ENCODE peak calls at places on chromosome 7, in seven cellular contexts. E is GM12891, N is hypothalamus, F is left ventricle myocardium inferior, H is hepatocyte, X is iPS DF 6.9, Z is IMR-90. W is an unnamed sample.

GRCh38 chr7:104231054-104232046 is 23.5 kb upstream of the ORC5 start:
- DNase-seq in E (peak; percentile 45), N (no peak), F (no peak), H (peak; percentile 75), X (peak; percentile 31), Z (peak; percentile 58), W (peak; percentile 71)

GRCh38 chr7:44793919-44794715 is 2.4 kb upstream of the PPIA start:
- DNase-seq in E (no peak), N (no peak), F (no peak), H (no peak), X (no peak), Z (peak; percentile 33), W (no peak)

GRCh38 chr7:4416436-4417092 is 265.5 kb upstream of the FOXK1 start:
- DNase-seq in E (no peak), N (no peak), F (peak; percentile 18), H (peak; percentile 29), X (no peak), Z (no peak), W (no peak)

GRCh38 chr7:32591938-32592337 is 96.6 kb downstream of the AVL9 start:
- DNase-seq in E (no peak), N (no peak), F (no peak), H (no peak), X (no peak), Z (no peak), W (no peak)

GRCh38 chr7:77913977-77914607 is 115.5 kb downstream of the PHTF2 start:
- DNase-seq in E (no peak), N (no peak), F (no peak), H (no peak), X (no peak), Z (peak; percentile 66), W (no peak)

GRCh38 chr7:72805526-72806494 is 22.2 kb downstream of the TYW1B start:
- DNase-seq in E (no peak), N (no peak), F (no peak), H (no peak), X (no peak), Z (peak; percentile 82), W (peak; percentile 38)

GRCh38 chr7:44216019-44216418 is 15.2 kb downstream of the YKT6 start:
- DNase-seq in E (peak; percentile 9), N (no peak), F (no peak), H (no peak), X (no peak), Z (no peak), W (no peak)

GRCh38 chr7:105268511-105269392 is 120.0 kb downstream of the SRPK2 start:
- DNase-seq in E (no peak), N (no peak), F (no peak), H (peak; percentile 63), X (no peak), Z (peak; percentile 71), W (peak; percentile 65)

GRCh38 chr7:36116347-36117200 is 36.5 kb upstream of the EEPD1 start:
- DNase-seq in E (no peak), N (no peak), F (no peak), H (no peak), X (no peak), Z (no peak), W (no peak)

GRCh38 chr7:117766915-117767314 is 106.3 kb downstream of the CTTNBP2 start:
- DNase-seq in E (no peak), N (no peak), F (no peak), H (no peak), X (no peak), Z (no peak), W (no peak)

GRCh38 chr7:15225981-15226380 is 323.4 kb upstream of the DGKB start:
- DNase-seq in E (no peak), N (no peak), F (no peak), H (no peak), X (no peak), Z (no peak), W (no peak)

GRCh38 chr7:127673902-127674301 is 21.9 kb downstream of the SND1 start:
- DNase-seq in E (no peak), N (no peak), F (no peak), H (no peak), X (no peak), Z (no peak), W (no peak)

GRCh38 chr7:146655928-146656797 is 539.6 kb downstream of the CNTNAP2 start:
- DNase-seq in E (no peak), N (no peak), F (no peak), H (peak; percentile 56), X (no peak), Z (no peak), W (no peak)

GRCh38 chr7:47672267-47672920 is 90.5 kb upstream of the TNS3 start:
- DNase-seq in E (no peak), N (no peak), F (no peak), H (no peak), X (no peak), Z (no peak), W (no peak)

GRCh38 chr7:23394828-23395227 is 75.5 kb downstream of the IGF2BP3 start:
- DNase-seq in E (no peak), N (no peak), F (no peak), H (no peak), X (no peak), Z (peak; percentile 42), W (no peak)

GRCh38 chr7:36032362-36032818 is 120.7 kb upstream of the EEPD1 start:
- DNase-seq in E (no peak), N (no peak), F (no peak), H (no peak), X (no peak), Z (peak; percentile 21), W (peak; percentile 49)

GRCh38 chr7:3459111-3459510 is 158.1 kb downstream of the SDK1 start:
- DNase-seq in E (no peak), N (no peak), F (no peak), H (no peak), X (no peak), Z (no peak), W (no peak)

GRCh38 chr7:105677803-105678583 is 96.7 kb upstream of the EFCAB10 start:
- DNase-seq in E (no peak), N (no peak), F (no peak), H (no peak), X (no peak), Z (no peak), W (no peak)

GRCh38 chr7:91569702-91570457 is 305.6 kb downstream of the FZD1 start:
- DNase-seq in E (no peak), N (no peak), F (no peak), H (no peak), X (no peak), Z (no peak), W (no peak)

GRCh38 chr7:105934577-105935185 is 28.4 kb upstream of the CDHR3 start:
- DNase-seq in E (no peak), N (no peak), F (no peak), H (peak; percentile 62), X (peak; percentile 29), Z (peak; percentile 47), W (peak; percentile 62)

GRCh38 chr7:157027568-157028527 is 17.4 kb upstream of the MNX1 start:
- DNase-seq in E (no peak), N (no peak), F (no peak), H (no peak), X (no peak), Z (no peak), W (no peak)

GRCh38 chr7:12821746-12822145 is 134.3 kb downstream of the ARL4A start:
- DNase-seq in E (no peak), N (no peak), F (no peak), H (no peak), X (no peak), Z (no peak), W (no peak)